ENCODE peak calls at places on chromosomes 6 and 20, in eight cellular contexts. C, N, Q, X, E, H, T and O are unnamed samples.
A peak's percentile ranks its signal among the peaks of the same experiment; 100 is the strongest.

GRCh38 chr6:154440022-154440421 is 70.5 kb downstream of the CNKSR3 start:
- DNase-seq in T (no peak), Q (no peak), H (no peak), C (no peak), N (no peak), X (no peak), E (no peak), O (no peak)

GRCh38 chr6:72524011-72524645 is 97.7 kb upstream of the KCNQ5 start:
- DNase-seq in H (no peak), T (no peak), E (peak; percentile 31), C (no peak), X (no peak), Q (no peak), N (no peak), O (no peak)

GRCh38 chr20:61683721-61684120 is 382.0 kb downstream of the TAF4 start:
- DNase-seq in X (no peak), C (no peak), N (no peak), Q (no peak), E (no peak), H (no peak), T (no peak), O (no peak)

GRCh38 chr6:38640216-38640909 is 634 bp upstream of the BTBD9 start:
- DNase-seq in Q (no peak), H (no peak), E (no peak), N (no peak), X (no peak), T (no peak), C (no peak), O (peak; percentile 48)

GRCh38 chr6:21587925-21588811 is 5.4 kb upstream of the SOX4 start:
- DNase-seq in N (no peak), H (no peak), T (no peak), X (peak; percentile 63), Q (peak; percentile 78), E (peak; percentile 84), C (no peak), O (peak; percentile 85)

GRCh38 chr6:156867121-156867520 is 89.9 kb downstream of the ARID1B start:
- DNase-seq in Q (no peak), E (no peak), X (no peak), T (no peak), H (no peak), C (no peak), N (no peak), O (no peak)

GRCh38 chr6:169266261-169266660 is 12.6 kb upstream of the THBS2 start:
- DNase-seq in X (no peak), Q (no peak), E (no peak), N (no peak), C (no peak), H (no peak), T (no peak), O (no peak)

GRCh38 chr20:35954907-35955251 is 577 bp upstream of the SCAND1 start:
- DNase-seq in C (peak; percentile 9), Q (peak; percentile 39), N (no peak), H (peak; percentile 51), X (no peak), T (no peak), E (no peak), O (no peak)

GRCh38 chr6:26383624-26384417 is 913 bp downstream of the BTN2A2 start:
- DNase-seq in Q (peak; percentile 40), T (no peak), N (no peak), X (no peak), E (peak; percentile 38), H (no peak), C (no peak), O (peak; percentile 65)

GRCh38 chr6:166406197-166406596 is 23.5 kb upstream of the MPC1 start:
- DNase-seq in E (no peak), N (no peak), C (no peak), T (no peak), H (no peak), Q (no peak), X (no peak), O (no peak)

GRCh38 chr6:121839891-121840290 is 404.4 kb downstream of the GJA1 start:
- DNase-seq in H (no peak), E (no peak), T (no peak), X (no peak), Q (no peak), C (no peak), N (no peak), O (no peak)

GRCh38 chr20:63570281-63571086 is 3.6 kb downstream of the HELZ2 start:
- DNase-seq in N (no peak), C (no peak), X (no peak), E (no peak), T (no peak), H (no peak), Q (no peak), O (no peak)

GRCh38 chr6:88371480-88371879 is 205.3 kb upstream of the CNR1 start:
- DNase-seq in C (no peak), N (no peak), H (no peak), Q (no peak), E (no peak), T (no peak), X (no peak), O (no peak)